ENCODE peak calls at places on chromosomes 12 and 14, in nine cellular contexts. One of them, this sample, is unnamed.

GRCh38 chr14:93019970-93020369 is 95.8 kb downstream of the ITPK1 start:
- DNase-seq in thyroid gland: no peak
- DNase-seq in spleen: no peak
- DNase-seq in testis: peak; percentile 66
- DNase-seq in sigmoid colon: peak; percentile 79
- DNase-seq in prostate gland: no peak
- DNase-seq in tibial nerve: no peak
- DNase-seq in esophagus squamous epithelium: no peak
- DNase-seq in NB4: no peak
- DNase-seq in this sample: no peak

GRCh38 chr12:47397664-47398281 is 308.1 kb downstream of the RPAP3 start:
- DNase-seq in thyroid gland: no peak
- DNase-seq in spleen: no peak
- DNase-seq in testis: peak; percentile 50
- DNase-seq in sigmoid colon: no peak
- DNase-seq in prostate gland: peak; percentile 12
- DNase-seq in tibial nerve: no peak
- DNase-seq in esophagus squamous epithelium: no peak
- DNase-seq in NB4: peak; percentile 55
- DNase-seq in this sample: peak; percentile 35

GRCh38 chr12:47811070-47811391 is 8.7 kb downstream of the HDAC7 start:
- DNase-seq in thyroid gland: peak; percentile 80
- DNase-seq in spleen: no peak
- DNase-seq in testis: no peak
- DNase-seq in sigmoid colon: no peak
- DNase-seq in prostate gland: no peak
- DNase-seq in tibial nerve: no peak
- DNase-seq in esophagus squamous epithelium: no peak
- DNase-seq in NB4: peak; percentile 39
- DNase-seq in this sample: no peak

GRCh38 chr14:22532345-22533056 is 56.5 kb downstream of the DAD1 start:
- DNase-seq in thyroid gland: no peak
- DNase-seq in spleen: no peak
- DNase-seq in testis: no peak
- DNase-seq in sigmoid colon: no peak
- DNase-seq in prostate gland: no peak
- DNase-seq in tibial nerve: no peak
- DNase-seq in esophagus squamous epithelium: no peak
- DNase-seq in NB4: no peak
- DNase-seq in this sample: no peak

GRCh38 chr14:85399196-85399595 is 130.7 kb upstream of the FLRT2 start:
- DNase-seq in thyroid gland: no peak
- DNase-seq in spleen: no peak
- DNase-seq in testis: no peak
- DNase-seq in sigmoid colon: no peak
- DNase-seq in prostate gland: no peak
- DNase-seq in tibial nerve: no peak
- DNase-seq in esophagus squamous epithelium: no peak
- DNase-seq in NB4: no peak
- DNase-seq in this sample: no peak

GRCh38 chr12:58105225-58106119 is 164.1 kb downstream of the ATP23 start:
- DNase-seq in thyroid gland: no peak
- DNase-seq in spleen: no peak
- DNase-seq in testis: no peak
- DNase-seq in sigmoid colon: no peak
- DNase-seq in prostate gland: no peak
- DNase-seq in tibial nerve: no peak
- DNase-seq in esophagus squamous epithelium: no peak
- DNase-seq in NB4: no peak
- DNase-seq in this sample: no peak

GRCh38 chr14:101478096-101478495 is 83.2 kb upstream of the DIO3 start:
- DNase-seq in thyroid gland: no peak
- DNase-seq in spleen: peak; percentile 40
- DNase-seq in testis: peak; percentile 24
- DNase-seq in sigmoid colon: peak; percentile 48
- DNase-seq in prostate gland: no peak
- DNase-seq in tibial nerve: no peak
- DNase-seq in esophagus squamous epithelium: no peak
- DNase-seq in NB4: no peak
- DNase-seq in this sample: no peak

GRCh38 chr12:43291516-43291915 is 260.5 kb downstream of the ADAMTS20 start:
- DNase-seq in thyroid gland: no peak
- DNase-seq in spleen: no peak
- DNase-seq in testis: no peak
- DNase-seq in sigmoid colon: no peak
- DNase-seq in prostate gland: no peak
- DNase-seq in tibial nerve: no peak
- DNase-seq in esophagus squamous epithelium: no peak
- DNase-seq in NB4: no peak
- DNase-seq in this sample: no peak

GRCh38 chr12:132866251-132866828 is 21.1 kb downstream of the CHFR start:
- DNase-seq in thyroid gland: no peak
- DNase-seq in spleen: no peak
- DNase-seq in testis: peak; percentile 18
- DNase-seq in sigmoid colon: no peak
- DNase-seq in prostate gland: peak; percentile 29
- DNase-seq in tibial nerve: no peak
- DNase-seq in esophagus squamous epithelium: no peak
- DNase-seq in NB4: peak; percentile 53
- DNase-seq in this sample: peak; percentile 67

GRCh38 chr14:38339704-38340103 is 83.8 kb upstream of the CLEC14A start:
- DNase-seq in thyroid gland: no peak
- DNase-seq in spleen: no peak
- DNase-seq in testis: no peak
- DNase-seq in sigmoid colon: no peak
- DNase-seq in prostate gland: no peak
- DNase-seq in tibial nerve: no peak
- DNase-seq in esophagus squamous epithelium: no peak
- DNase-seq in NB4: no peak
- DNase-seq in this sample: no peak

GRCh38 chr14:85531594-85532391 is 1.8 kb downstream of the FLRT2 start:
- DNase-seq in thyroid gland: peak; percentile 70
- DNase-seq in spleen: peak; percentile 79
- DNase-seq in testis: peak; percentile 81
- DNase-seq in sigmoid colon: peak; percentile 83
- DNase-seq in prostate gland: peak; percentile 26
- DNase-seq in tibial nerve: peak; percentile 75
- DNase-seq in esophagus squamous epithelium: no peak
- DNase-seq in NB4: no peak
- DNase-seq in this sample: peak; percentile 64

GRCh38 chr12:50597200-50598195 is 92.7 kb downstream of the DIP2B start:
- DNase-seq in thyroid gland: no peak
- DNase-seq in spleen: no peak
- DNase-seq in testis: peak; percentile 46
- DNase-seq in sigmoid colon: no peak
- DNase-seq in prostate gland: no peak
- DNase-seq in tibial nerve: no peak
- DNase-seq in esophagus squamous epithelium: no peak
- DNase-seq in NB4: peak; percentile 75
- DNase-seq in this sample: no peak

GRCh38 chr14:63867926-63868921 is 15.4 kb downstream of the SYNE2 start:
- DNase-seq in thyroid gland: no peak
- DNase-seq in spleen: no peak
- DNase-seq in testis: no peak
- DNase-seq in sigmoid colon: no peak
- DNase-seq in prostate gland: no peak
- DNase-seq in tibial nerve: no peak
- DNase-seq in esophagus squamous epithelium: no peak
- DNase-seq in NB4: no peak
- DNase-seq in this sample: no peak

GRCh38 chr14:53620325-53620716 is 336.3 kb downstream of the BMP4 start:
- DNase-seq in thyroid gland: no peak
- DNase-seq in spleen: no peak
- DNase-seq in testis: no peak
- DNase-seq in sigmoid colon: no peak
- DNase-seq in prostate gland: no peak
- DNase-seq in tibial nerve: no peak
- DNase-seq in esophagus squamous epithelium: no peak
- DNase-seq in NB4: no peak
- DNase-seq in this sample: no peak

GRCh38 chr14:35878272-35879140 is 52.4 kb downstream of the BRMS1L start:
- DNase-seq in thyroid gland: no peak
- DNase-seq in spleen: no peak
- DNase-seq in testis: peak; percentile 23
- DNase-seq in sigmoid colon: no peak
- DNase-seq in prostate gland: no peak
- DNase-seq in tibial nerve: peak; percentile 29
- DNase-seq in esophagus squamous epithelium: no peak
- DNase-seq in NB4: peak; percentile 24
- DNase-seq in this sample: no peak

GRCh38 chr12:108394196-108394595 is 55.1 kb upstream of the CMKLR1 start:
- DNase-seq in thyroid gland: no peak
- DNase-seq in spleen: no peak
- DNase-seq in testis: peak; percentile 65
- DNase-seq in sigmoid colon: peak; percentile 88
- DNase-seq in prostate gland: no peak
- DNase-seq in tibial nerve: no peak
- DNase-seq in esophagus squamous epithelium: no peak
- DNase-seq in NB4: no peak
- DNase-seq in this sample: no peak

GRCh38 chr12:127253797-127254196 is 1013.2 kb upstream of the TMEM132C start:
- DNase-seq in thyroid gland: no peak
- DNase-seq in spleen: no peak
- DNase-seq in testis: no peak
- DNase-seq in sigmoid colon: no peak
- DNase-seq in prostate gland: no peak
- DNase-seq in tibial nerve: no peak
- DNase-seq in esophagus squamous epithelium: no peak
- DNase-seq in NB4: no peak
- DNase-seq in this sample: no peak
- TF ChIP-seq POLR2A in thyroid gland: no peak
- TF ChIP-seq POLR2A in spleen: no peak
- TF ChIP-seq POLR2A in testis: no peak
- TF ChIP-seq POLR2A in sigmoid colon: no peak
- TF ChIP-seq POLR2A in prostate gland: no peak
- TF ChIP-seq POLR2A in tibial nerve: no peak
- TF ChIP-seq POLR2A in esophagus squamous epithelium: no peak
- TF ChIP-seq POLR2A in NB4: no peak
- TF ChIP-seq POLR2A in this sample: no peak

GRCh38 chr12:121240484-121241202 is 30.7 kb downstream of the P2RX4 start:
- DNase-seq in thyroid gland: peak; percentile 49
- DNase-seq in spleen: peak; percentile 96
- DNase-seq in testis: peak; percentile 80
- DNase-seq in sigmoid colon: peak; percentile 91
- DNase-seq in prostate gland: peak; percentile 19
- DNase-seq in tibial nerve: peak; percentile 43
- DNase-seq in esophagus squamous epithelium: no peak
- DNase-seq in NB4: peak; percentile 97
- DNase-seq in this sample: no peak
- TF ChIP-seq POLR2A in thyroid gland: no peak
- TF ChIP-seq POLR2A in spleen: no peak
- TF ChIP-seq POLR2A in testis: no peak
- TF ChIP-seq POLR2A in sigmoid colon: no peak
- TF ChIP-seq POLR2A in prostate gland: no peak
- TF ChIP-seq POLR2A in tibial nerve: no peak
- TF ChIP-seq POLR2A in esophagus squamous epithelium: no peak
- TF ChIP-seq POLR2A in NB4: no peak
- TF ChIP-seq POLR2A in this sample: no peak

GRCh38 chr12:109910254-109910968 is 10.3 kb downstream of the TCHP start:
- DNase-seq in thyroid gland: no peak
- DNase-seq in spleen: no peak
- DNase-seq in testis: no peak
- DNase-seq in sigmoid colon: no peak
- DNase-seq in prostate gland: no peak
- DNase-seq in tibial nerve: no peak
- DNase-seq in esophagus squamous epithelium: no peak
- DNase-seq in NB4: no peak
- DNase-seq in this sample: no peak

GRCh38 chr12:109912790-109913189 is 12.7 kb downstream of the TCHP start:
- DNase-seq in thyroid gland: no peak
- DNase-seq in spleen: no peak
- DNase-seq in testis: peak; percentile 24
- DNase-seq in sigmoid colon: no peak
- DNase-seq in prostate gland: no peak
- DNase-seq in tibial nerve: no peak
- DNase-seq in esophagus squamous epithelium: no peak
- DNase-seq in NB4: no peak
- DNase-seq in this sample: no peak

GRCh38 chr12:109914461-109914860 is 14.4 kb downstream of the TCHP start:
- DNase-seq in thyroid gland: no peak
- DNase-seq in spleen: peak; percentile 39
- DNase-seq in testis: no peak
- DNase-seq in sigmoid colon: no peak
- DNase-seq in prostate gland: no peak
- DNase-seq in tibial nerve: no peak
- DNase-seq in esophagus squamous epithelium: no peak
- DNase-seq in NB4: no peak
- DNase-seq in this sample: no peak

GRCh38 chr12:109915171-109916040 is 15.3 kb downstream of the TCHP start:
- DNase-seq in thyroid gland: no peak
- DNase-seq in spleen: peak; percentile 64
- DNase-seq in testis: no peak
- DNase-seq in sigmoid colon: no peak
- DNase-seq in prostate gland: peak; percentile 59
- DNase-seq in tibial nerve: no peak
- DNase-seq in esophagus squamous epithelium: no peak
- DNase-seq in NB4: no peak
- DNase-seq in this sample: no peak

GRCh38 chr12:109910969-109911348 is 10.9 kb downstream of the TCHP start:
- DNase-seq in thyroid gland: no peak
- DNase-seq in spleen: no peak
- DNase-seq in testis: peak; percentile 21
- DNase-seq in sigmoid colon: no peak
- DNase-seq in prostate gland: no peak
- DNase-seq in tibial nerve: no peak
- DNase-seq in esophagus squamous epithelium: no peak
- DNase-seq in NB4: peak; percentile 71
- DNase-seq in this sample: peak; percentile 73
- TF ChIP-seq POLR2A in thyroid gland: no peak
- TF ChIP-seq POLR2A in spleen: no peak
- TF ChIP-seq POLR2A in testis: no peak
- TF ChIP-seq POLR2A in sigmoid colon: no peak
- TF ChIP-seq POLR2A in prostate gland: no peak
- TF ChIP-seq POLR2A in tibial nerve: no peak
- TF ChIP-seq POLR2A in esophagus squamous epithelium: no peak
- TF ChIP-seq POLR2A in NB4: no peak
- TF ChIP-seq POLR2A in this sample: no peak

GRCh38 chr12:72274926-72275325 is 2.8 kb downstream of the TRHDE start:
- DNase-seq in thyroid gland: no peak
- DNase-seq in spleen: no peak
- DNase-seq in testis: no peak
- DNase-seq in sigmoid colon: no peak
- DNase-seq in prostate gland: no peak
- DNase-seq in tibial nerve: no peak
- DNase-seq in esophagus squamous epithelium: no peak
- DNase-seq in NB4: peak; percentile 16
- DNase-seq in this sample: no peak
- TF ChIP-seq POLR2A in thyroid gland: no peak
- TF ChIP-seq POLR2A in spleen: no peak
- TF ChIP-seq POLR2A in testis: no peak
- TF ChIP-seq POLR2A in sigmoid colon: no peak
- TF ChIP-seq POLR2A in prostate gland: no peak
- TF ChIP-seq POLR2A in tibial nerve: no peak
- TF ChIP-seq POLR2A in esophagus squamous epithelium: no peak
- TF ChIP-seq POLR2A in NB4: no peak
- TF ChIP-seq POLR2A in this sample: no peak

This sample was measured in erythroblast.